ENCODE peak calls at places on chromosomes 4 and X, in nine cellular contexts. K is effector memory CD4-positive, alpha-beta T cell; T is CD8-positive, alpha-beta T cell; C is ovary; N is neural progenitor cell; S is stomach; U is sigmoid colon; O is caudate nucleus; H is Panc1. P is an unnamed sample.

GRCh38 chr4:124867551-124867950 is 155.0 kb upstream of the ANKRD50 start:
- DNase-seq in C (no peak), S (no peak), N (no peak), K (no peak), T (no peak), U (no peak), H (no peak), O (no peak), P (no peak)

GRCh38 chrX:386239-386767 is 404 bp downstream of the PPP2R3B start:
- DNase-seq in S (no peak), H (no peak), C (no peak), O (no peak), U (no peak), T (peak; percentile 54), N (peak; percentile 41), K (no peak), P (no peak)

GRCh38 chr4:184416913-184417734 is 57.2 kb downstream of the IRF2 start:
- DNase-seq in S (no peak), C (no peak), N (no peak), O (no peak), U (no peak), T (peak; percentile 55), H (no peak), K (no peak), P (no peak)

GRCh38 chr4:48854395-48854683 is 23.5 kb downstream of the OCIAD1 start:
- DNase-seq in K (no peak), N (no peak), T (no peak), S (no peak), C (no peak), U (no peak), H (no peak), O (no peak), P (no peak)

GRCh38 chr4:77153016-77153415 is 4.0 kb upstream of the CCNG2 start:
- DNase-seq in T (no peak), K (no peak), O (no peak), U (no peak), C (no peak), N (no peak), S (no peak), H (no peak), P (no peak)

GRCh38 chr4:150150545-150151156 is 72.4 kb downstream of the DCLK2 start:
- DNase-seq in O (no peak), S (no peak), U (no peak), T (no peak), K (no peak), C (no peak), N (peak; percentile 7), H (no peak), P (no peak)

GRCh38 chrX:153580700-153581386 is 18.1 kb downstream of the CCNQ start:
- DNase-seq in C (no peak), T (no peak), U (no peak), H (no peak), N (peak; percentile 33), O (no peak), K (no peak), S (no peak), P (no peak)

GRCh38 chr4:163191999-163192398 is 25.3 kb upstream of the NAF1 start:
- DNase-seq in K (no peak), S (no peak), H (no peak), U (no peak), O (no peak), N (no peak), T (no peak), C (no peak), P (no peak)

GRCh38 chr4:153778383-153778782 is 10.5 kb downstream of the SFRP2 start:
- DNase-seq in T (no peak), S (no peak), K (no peak), H (no peak), N (no peak), O (no peak), C (no peak), U (no peak), P (no peak)

GRCh38 chrX:96004386-96004785 is 680.3 kb upstream of the DIAPH2 start:
- DNase-seq in U (no peak), C (no peak), N (no peak), T (no peak), K (no peak), H (no peak), O (no peak), S (no peak), P (no peak)

GRCh38 chr4:57059890-57060716 is 50.1 kb downstream of the IGFBP7 start:
- DNase-seq in T (no peak), C (no peak), H (no peak), U (no peak), O (no peak), S (no peak), K (no peak), N (no peak), P (no peak)

GRCh38 chr4:3387943-3388348 is 53.8 kb upstream of the HGFAC start:
- DNase-seq in O (no peak), C (peak; percentile 67), T (no peak), K (no peak), N (no peak), H (no peak), S (peak; percentile 71), U (peak; percentile 93), P (peak; percentile 67)

GRCh38 chr4:3389879-3390840 is 51.6 kb upstream of the HGFAC start:
- DNase-seq in C (no peak), N (peak; percentile 67), O (no peak), U (peak; percentile 58), S (no peak), H (no peak), T (no peak), K (no peak), P (no peak)

GRCh38 chr4:3387154-3387942 is 54.4 kb upstream of the HGFAC start:
- DNase-seq in T (no peak), U (peak; percentile 61), N (no peak), S (no peak), K (no peak), C (peak; percentile 14), O (no peak), H (no peak), P (no peak)

GRCh38 chr4:3388461-3389185 is 53.1 kb upstream of the HGFAC start:
- DNase-seq in K (no peak), N (no peak), C (peak; percentile 42), S (no peak), O (no peak), H (no peak), T (no peak), U (peak; percentile 71), P (no peak)

GRCh38 chr4:3389186-3389878 is 52.4 kb upstream of the HGFAC start:
- DNase-seq in S (no peak), O (no peak), K (no peak), N (no peak), U (peak; percentile 61), T (no peak), C (peak; percentile 18), H (no peak), P (no peak)
- H3K27ac ChIP-seq in S (peak overlapping the region; percentile 82), O (peak overlapping the region; percentile 90), K (no peak overlapping the region), N (no peak overlapping the region), U (peak overlapping the region; percentile 76), T (no peak overlapping the region), C (peak overlapping the region; percentile 79), H (peak overlapping the region; percentile 86), P (peak overlapping the region; percentile 67)

GRCh38 chr4:37858877-37859276 is 32.0 kb upstream of the TBC1D1 start:
- DNase-seq in H (no peak), S (no peak), U (no peak), T (no peak), K (no peak), O (no peak), C (no peak), N (no peak), P (no peak)

GRCh38 chr4:37867102-37867501 is 23.8 kb upstream of the TBC1D1 start:
- DNase-seq in H (no peak), C (no peak), T (no peak), U (no peak), O (no peak), S (peak; percentile 45), K (no peak), N (no peak), P (no peak)

GRCh38 chr4:37865450-37865849 is 25.4 kb upstream of the TBC1D1 start:
- DNase-seq in H (no peak), S (no peak), K (no peak), U (no peak), T (no peak), O (no peak), N (no peak), C (no peak), P (no peak)

DNA sequence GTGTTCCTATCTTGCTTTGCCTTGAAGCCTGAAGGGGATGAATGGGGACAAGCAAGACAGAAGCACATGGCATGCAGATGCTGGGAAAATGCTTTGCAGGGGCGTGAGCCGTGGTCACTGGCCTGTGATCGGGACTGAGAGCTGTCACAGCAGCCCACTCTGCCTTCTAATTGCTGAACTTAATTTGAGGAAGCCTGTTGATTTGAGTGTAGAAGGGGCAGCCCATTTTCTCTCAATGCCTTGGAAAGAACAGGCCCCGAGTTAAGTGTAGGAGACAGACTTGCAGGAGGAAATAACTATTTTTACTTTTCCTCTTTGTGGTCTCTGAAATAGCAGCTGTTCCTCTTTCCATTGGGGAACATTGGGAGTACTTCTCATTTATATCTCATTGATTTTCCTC is 26.1 kb upstream of the TBC1D1 start:
- DNase-seq in O (no peak), H (no peak), S (no peak), K (no peak), N (no peak), C (no peak), T (no peak), U (no peak), P (no peak)
- H3K27ac ChIP-seq in O (peak overlapping the region; percentile 32), H (no peak overlapping the region), S (peak overlapping the region; percentile 6), K (no peak overlapping the region), N (no peak overlapping the region), C (no peak overlapping the region), T (no peak overlapping the region), U (peak overlapping the region; percentile 61), P (no peak overlapping the region)

GRCh38 chrX:12080265-12080664 is 58.0 kb upstream of the FRMPD4 start:
- DNase-seq in K (no peak), O (no peak), U (no peak), N (peak; percentile 52), C (no peak), S (no peak), H (no peak), T (no peak), P (no peak)

GRCh38 chrX:12076046-12076445 is 62.2 kb upstream of the FRMPD4 start:
- DNase-seq in C (no peak), S (no peak), T (no peak), U (no peak), O (no peak), K (no peak), H (no peak), N (no peak), P (no peak)
- H3K27ac ChIP-seq in C (no peak overlapping the region), S (no peak overlapping the region), T (no peak overlapping the region), U (no peak overlapping the region), O (no peak overlapping the region), K (no peak overlapping the region), H (no peak overlapping the region), N (no peak overlapping the region), P (no peak overlapping the region)

GRCh38 chrX:38341442-38341841 is 11.0 kb upstream of the OTC start:
- DNase-seq in U (no peak), O (no peak), C (no peak), H (no peak), S (no peak), T (no peak), K (no peak), N (no peak), P (no peak)
- H3K27ac ChIP-seq in U (no peak overlapping the region), O (no peak overlapping the region), C (no peak overlapping the region), H (no peak overlapping the region), S (no peak overlapping the region), T (no peak overlapping the region), K (no peak overlapping the region), N (no peak overlapping the region), P (no peak overlapping the region)